ENCODE peak calls at places on chromosome 20, in eight cellular contexts. O, N, S, X, P, U, Z and G are unnamed samples.

GRCh38 chr20:58559368-58559729 is 44.1 kb upstream of the APCDD1L start:
- DNase-seq in O (no peak), N (no peak), S (no peak), X (no peak), P (no peak), U (no peak), Z (no peak), G (no peak)

GRCh38 chr20:5524886-5525285 is 208.1 kb upstream of the PROKR2 start:
- DNase-seq in O (no peak), N (no peak), S (no peak), X (no peak), P (no peak), U (no peak), Z (no peak), G (peak)

GRCh38 chr20:10761786-10762185 is 88.0 kb upstream of the JAG1 start:
- DNase-seq in O (no peak), N (no peak), S (no peak), X (no peak), P (no peak), U (peak), Z (no peak), G (peak)

GRCh38 chr20:61436674-61437279 is 184.7 kb downstream of the CDH4 start:
- DNase-seq in O (no peak), N (no peak), S (no peak), X (no peak), P (peak), U (no peak), Z (no peak), G (peak)

GRCh38 chr20:24721891-24722530 is 227.1 kb upstream of the CST7 start:
- DNase-seq in O (no peak), N (peak), S (no peak), X (no peak), P (no peak), U (no peak), Z (no peak), G (no peak)

GRCh38 chr20:58420798-58421496 is 31.9 kb downstream of the VAPB start:
- DNase-seq in O (no peak), N (no peak), S (no peak), X (no peak), P (peak), U (no peak), Z (no peak), G (peak)

GRCh38 chr20:63090052-63090451 is 83.3 kb upstream of the BHLHE23 start:
- DNase-seq in O (no peak), N (no peak), S (no peak), X (peak), P (no peak), U (no peak), Z (no peak), G (no peak)

GRCh38 chr20:37989601-37990001 is 43.7 kb downstream of the TTI1 start:
- DNase-seq in O (no peak), N (no peak), S (no peak), X (no peak), P (peak), U (no peak), Z (no peak), G (peak)

GRCh38 chr20:2387180-2387577 is 6.5 kb downstream of the TGM6 start:
- DNase-seq in O (no peak), N (peak), S (no peak), X (peak), P (peak), U (peak), Z (peak), G (peak)

GRCh38 chr20:48904566-48905321 is 16.8 kb upstream of the ARFGEF2 start:
- DNase-seq in O (peak), N (peak), S (no peak), X (peak), P (peak), U (peak), Z (peak), G (peak)

GRCh38 chr20:50594231-50594590 is 84.0 kb downstream of the PTPN1 start:
- DNase-seq in O (no peak), N (no peak), S (no peak), X (no peak), P (peak), U (no peak), Z (no peak), G (peak)